ENCODE peak calls at places on chromosomes 6 and 20, in four cellular contexts. C is trophoblast cell, A is H1, F is IMR-90. S is an unnamed sample. For H3K4me1, the result is how much of the 10 kb centered on the place peaks cover.

GRCh38 chr6:117352466-117353081 is 73.2 kb downstream of the ROS1 start:
- DNase-seq in F (peak), A (no peak), C (peak), S (no peak)

GRCh38 chr6:131877999-131878789 is 70.4 kb downstream of the ENPP1 start:
- DNase-seq in F (peak), A (no peak), C (peak), S (no peak)

GRCh38 chr6:169223006-169223405 is 30.6 kb downstream of the THBS2 start:
- DNase-seq in C (no peak), F (no peak), A (no peak), S (no peak)

GRCh38 chr20:2386516-2387179 is 5.9 kb downstream of the TGM6 start:
- DNase-seq in C (no peak), F (peak), A (no peak), S (no peak)

GRCh38 chr6:43578748-43579147 is 2.8 kb downstream of the POLH start:
- DNase-seq in A (no peak), F (peak), C (no peak), S (no peak)

GRCh38 chr6:20403766-20404640 is 2.3 kb downstream of the E2F3 start:
- DNase-seq in A (no peak), F (peak), C (peak), S (peak)

GRCh38 chr20:38270869-38271608 is 10.5 kb upstream of the KIAA1755 start:
- DNase-seq in C (peak), F (peak), A (no peak), S (no peak)

GRCh38 chr20:64244281-64244805 is 11.2 kb upstream of the PCMTD2 start:
- DNase-seq in C (no peak), A (no peak), F (no peak), S (no peak)

GRCh38 chr6:13716225-13716954 is 4.8 kb upstream of the RANBP9 start:
- DNase-seq in C (no peak), F (no peak), A (no peak), S (no peak)

GRCh38 chr6:51753635-51754034 is 333.8 kb downstream of the PKHD1 start:
- DNase-seq in A (peak), C (peak), F (no peak), S (peak)

GRCh38 chr20:58611236-58612020 is 39.7 kb upstream of the STX16 start:
- DNase-seq in A (no peak), F (no peak), C (peak), S (no peak)

GRCh38 chr6:125268765-125269164 is 33.0 kb downstream of the HDDC2 start:
- DNase-seq in C (no peak), A (no peak), F (no peak), S (no peak)

GRCh38 chr20:40695214-40695613 is 6.2 kb upstream of the MAFB start:
- DNase-seq in A (no peak), F (no peak), C (no peak), S (no peak)

GRCh38 chr6:24831771-24832718 is 33.3 kb upstream of the ARMH2 start:
- DNase-seq in C (peak), A (no peak), F (peak), S (no peak)

GRCh38 chr6:158565122-158565429 is 5.2 kb downstream of the TMEM181 start:
- DNase-seq in A (no peak), F (no peak), C (no peak), S (no peak)

GRCh38 chr6:166862287-166862977 is 93.9 kb downstream of the RNASET2 start:
- DNase-seq in C (peak), F (no peak), A (peak), S (peak)

GRCh38 chr6:148758492-148758891 is 11.7 kb downstream of the UST start:
- DNase-seq in F (no peak), A (no peak), C (peak), S (no peak)

GRCh38 chr20:62708591-62709536 is at the start of gene NTSR1:
- DNase-seq in C (no peak), A (no peak), F (no peak), S (no peak)

GRCh38 chr20:46357030-46357514 is 48.8 kb upstream of the CDH22 start:
- DNase-seq in F (no peak), C (no peak), A (no peak), S (no peak)

GRCh38 chr6:20751293-20751946 is 217.2 kb downstream of the CDKAL1 start:
- DNase-seq in C (no peak), F (peak), A (no peak), S (no peak)

GRCh38 chr20:10367425-10367920 is 66.5 kb downstream of the MKKS start:
- DNase-seq in A (no peak), C (no peak), F (no peak), S (no peak)
- H3K4me1 ChIP-seq in A (under half), C (under half), F (under half), S (under half)

DNA sequence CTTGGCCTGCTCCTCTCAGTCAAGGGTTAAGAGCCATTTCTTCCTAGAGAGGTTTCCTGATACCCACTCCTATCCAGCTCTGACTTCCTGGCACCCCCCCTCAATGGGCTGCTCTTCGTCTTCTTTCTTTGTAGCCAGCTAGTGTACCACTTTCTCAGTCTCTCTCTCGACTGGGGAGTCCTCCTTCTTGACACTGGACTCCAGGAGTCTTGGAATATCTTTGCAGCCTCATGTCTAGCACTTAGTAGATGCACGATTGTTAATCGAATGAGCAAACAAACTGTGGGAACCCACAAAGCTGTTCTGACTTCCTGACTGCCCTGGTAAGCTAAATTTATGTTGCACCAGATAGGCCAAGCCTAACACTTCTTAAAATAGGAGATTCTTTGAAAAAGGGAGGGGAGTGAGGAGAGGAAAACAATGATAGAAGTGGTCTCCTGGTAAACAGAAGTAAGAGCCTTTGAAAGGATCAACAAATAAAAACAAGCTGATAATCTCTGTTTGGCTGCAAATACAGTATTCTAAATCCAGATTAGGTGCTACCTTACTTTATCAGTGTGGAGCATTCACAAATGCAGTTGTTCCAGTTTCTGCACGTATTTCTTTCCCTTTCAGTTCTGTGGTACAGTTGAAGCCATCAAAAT is 160.1 kb upstream of the CITED2 start:
- DNase-seq in C (no peak), F (no peak), A (no peak), S (no peak)
- H2BK120ac ChIP-seq in C (peak), F (peak), A (no peak), S (no peak)

DNA sequence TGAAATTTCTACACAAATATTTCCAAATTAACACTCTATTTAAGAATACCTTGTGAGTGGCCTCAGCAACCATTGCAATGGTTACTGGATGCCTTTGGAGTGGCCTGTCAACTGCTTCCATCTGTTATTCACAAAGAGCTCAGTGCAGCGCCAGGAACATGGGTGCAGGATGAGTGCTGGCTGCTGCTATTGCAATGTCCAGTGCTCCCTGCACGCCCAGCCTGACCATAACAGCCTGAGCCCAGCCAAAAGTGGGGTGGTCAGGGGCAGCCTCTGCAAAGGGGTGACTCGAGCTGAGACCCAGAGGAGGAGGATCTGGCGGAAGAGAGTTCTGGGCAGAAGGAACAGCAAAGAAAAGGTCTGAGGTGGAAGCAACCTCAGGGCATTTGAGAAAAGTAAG is 18.4 kb downstream of the CASS4 start:
- DNase-seq in C (no peak), A (no peak), F (no peak), S (no peak)
- H3K4me1 ChIP-seq in C (under half), A (under half), F (under half), S (under half)

DNA sequence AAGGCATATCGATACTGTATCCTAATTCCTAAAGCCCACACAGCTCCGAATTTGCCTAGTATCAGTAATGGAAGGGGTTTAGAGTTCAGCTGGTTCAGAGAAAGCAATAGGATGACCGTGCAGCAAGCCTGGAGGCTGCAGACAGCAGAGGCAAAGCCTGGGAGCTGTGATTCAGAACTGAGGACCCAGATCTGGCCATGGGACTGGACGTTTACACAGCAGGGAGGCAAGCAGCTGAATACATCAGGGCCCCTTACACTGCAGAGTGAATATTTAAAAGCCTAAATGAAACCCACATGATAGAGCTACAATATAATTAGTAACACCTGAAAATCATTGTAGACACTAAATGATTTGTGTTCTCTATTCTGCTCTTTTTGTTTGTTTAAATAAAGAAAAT is 38.0 kb downstream of the ELOVL2 start:
- DNase-seq in C (no peak), F (peak), A (no peak), S (no peak)
- H2BK120ac ChIP-seq in C (no peak), F (peak), A (no peak), S (no peak)

GRCh38 chr20:1323830-1324597 is 4.9 kb downstream of the SDCBP2 start:
- DNase-seq in A (no peak), F (no peak), C (no peak), S (no peak)
- H3K4me1 ChIP-seq in A (under half), F (under half), C (under half), S (under half)

GRCh38 chr6:116102856-116103255 is 2.2 kb downstream of the NT5DC1 start:
- DNase-seq in C (no peak), A (no peak), F (no peak), S (no peak)

GRCh38 chr6:116099036-116099435 is 1.6 kb upstream of the NT5DC1 start:
- DNase-seq in A (no peak), C (no peak), F (no peak), S (no peak)

GRCh38 chr6:116101790-116102189 is 1.1 kb downstream of the NT5DC1 start:
- DNase-seq in F (no peak), C (no peak), A (no peak), S (no peak)

GRCh38 chr6:116101298-116101718 is 655 bp downstream of the NT5DC1 start:
- DNase-seq in F (no peak), C (no peak), A (no peak), S (no peak)

GRCh38 chr6:116100419-116101297 is at the start of gene NT5DC1:
- DNase-seq in A (peak), C (peak), F (peak), S (peak)
- H2BK120ac ChIP-seq in A (no peak), C (peak), F (peak), S (peak)

GRCh38 chr20:50659975-50660670 is 31.2 kb downstream of the RIPOR3 start:
- DNase-seq in C (no peak), A (no peak), F (no peak), S (no peak)
- H3K4me1 ChIP-seq in C (under half), A (under half), F (under half), S (under half)

S was measured in neuronal stem cell.